ENCODE peak calls at places on chromosomes 13 and 19, in seven cellular contexts. One of them, this sample, is unnamed.

GRCh38 chr13:26697069-26697955 is 63.3 kb downstream of the GPR12 start:
- DNase-seq in endodermal cell: no peak
- DNase-seq in body of pancreas: no peak
- DNase-seq in esophagus squamous epithelium: no peak
- DNase-seq in adrenal gland: no peak
- DNase-seq in WERI-Rb-1: peak; percentile 19
- DNase-seq in GM12878: no peak
- DNase-seq in this sample: no peak

GRCh38 chr13:111283991-111284390 is 36.5 kb upstream of the TEX29 start:
- DNase-seq in esophagus squamous epithelium: no peak
- DNase-seq in GM12878: no peak
- DNase-seq in endodermal cell: peak; percentile 28
- DNase-seq in WERI-Rb-1: no peak
- DNase-seq in adrenal gland: peak; percentile 80
- DNase-seq in body of pancreas: no peak
- DNase-seq in this sample: no peak

GRCh38 chr19:49217382-49217781 is 59.8 kb downstream of the TRPM4 start:
- DNase-seq in endodermal cell: no peak
- DNase-seq in esophagus squamous epithelium: no peak
- DNase-seq in GM12878: no peak
- DNase-seq in body of pancreas: no peak
- DNase-seq in WERI-Rb-1: no peak
- DNase-seq in adrenal gland: no peak
- DNase-seq in this sample: no peak

GRCh38 chr13:51342706-51343105 is 3.2 kb downstream of the SERPINE3 start:
- DNase-seq in esophagus squamous epithelium: no peak
- DNase-seq in WERI-Rb-1: no peak
- DNase-seq in GM12878: no peak
- DNase-seq in adrenal gland: no peak
- DNase-seq in endodermal cell: no peak
- DNase-seq in body of pancreas: no peak
- DNase-seq in this sample: no peak

GRCh38 chr13:92941167-92941566 is 285.4 kb upstream of the GPC6 start:
- DNase-seq in esophagus squamous epithelium: no peak
- DNase-seq in body of pancreas: no peak
- DNase-seq in adrenal gland: no peak
- DNase-seq in GM12878: no peak
- DNase-seq in WERI-Rb-1: no peak
- DNase-seq in endodermal cell: no peak
- DNase-seq in this sample: no peak

GRCh38 chr19:33402421-33403220 is 29.1 kb downstream of the CEBPG start:
- DNase-seq in esophagus squamous epithelium: no peak
- DNase-seq in body of pancreas: no peak
- DNase-seq in WERI-Rb-1: no peak
- DNase-seq in endodermal cell: no peak
- DNase-seq in GM12878: no peak
- DNase-seq in adrenal gland: no peak
- DNase-seq in this sample: no peak

GRCh38 chr19:17243340-17243853 is 2.3 kb downstream of the NR2F6 start:
- DNase-seq in endodermal cell: no peak
- DNase-seq in body of pancreas: peak; percentile 41
- DNase-seq in WERI-Rb-1: no peak
- DNase-seq in adrenal gland: no peak
- DNase-seq in GM12878: no peak
- DNase-seq in esophagus squamous epithelium: no peak
- DNase-seq in this sample: no peak

GRCh38 chr13:101520672-101521071 is 68.2 kb downstream of the ITGBL1 start:
- DNase-seq in endodermal cell: no peak
- DNase-seq in esophagus squamous epithelium: no peak
- DNase-seq in WERI-Rb-1: no peak
- DNase-seq in adrenal gland: no peak
- DNase-seq in GM12878: no peak
- DNase-seq in body of pancreas: no peak
- DNase-seq in this sample: no peak

GRCh38 chr13:112897956-112898785 is 70.8 kb upstream of the MCF2L start:
- DNase-seq in endodermal cell: peak; percentile 47
- DNase-seq in esophagus squamous epithelium: no peak
- DNase-seq in GM12878: no peak
- DNase-seq in adrenal gland: no peak
- DNase-seq in body of pancreas: no peak
- DNase-seq in WERI-Rb-1: peak; percentile 30
- DNase-seq in this sample: no peak

GRCh38 chr13:40589285-40590109 is 76.9 kb downstream of the FOXO1 start:
- DNase-seq in endodermal cell: no peak
- DNase-seq in GM12878: peak; percentile 88
- DNase-seq in esophagus squamous epithelium: no peak
- DNase-seq in body of pancreas: no peak
- DNase-seq in adrenal gland: peak; percentile 45
- DNase-seq in WERI-Rb-1: peak; percentile 8
- DNase-seq in this sample: peak; percentile 62

GRCh38 chr13:62040806-62041205 is 625.2 kb upstream of the PCDH20 start:
- DNase-seq in endodermal cell: no peak
- DNase-seq in GM12878: no peak
- DNase-seq in body of pancreas: no peak
- DNase-seq in WERI-Rb-1: no peak
- DNase-seq in adrenal gland: no peak
- DNase-seq in esophagus squamous epithelium: no peak
- DNase-seq in this sample: no peak

GRCh38 chr13:74620711-74621110 is 486.5 kb upstream of the KLF12 start:
- DNase-seq in GM12878: no peak
- DNase-seq in esophagus squamous epithelium: no peak
- DNase-seq in body of pancreas: no peak
- DNase-seq in endodermal cell: no peak
- DNase-seq in adrenal gland: no peak
- DNase-seq in WERI-Rb-1: no peak
- DNase-seq in this sample: no peak

GRCh38 chr19:47003611-47003935 is 16.1 kb upstream of the NPAS1 start:
- DNase-seq in adrenal gland: no peak
- DNase-seq in GM12878: no peak
- DNase-seq in body of pancreas: no peak
- DNase-seq in WERI-Rb-1: no peak
- DNase-seq in esophagus squamous epithelium: no peak
- DNase-seq in endodermal cell: no peak
- DNase-seq in this sample: no peak

GRCh38 chr13:60396008-60396782 is 825 bp upstream of the TDRD3 start:
- DNase-seq in body of pancreas: peak; percentile 91
- DNase-seq in GM12878: peak; percentile 82
- DNase-seq in endodermal cell: peak; percentile 95
- DNase-seq in esophagus squamous epithelium: peak; percentile 46
- DNase-seq in WERI-Rb-1: peak; percentile 83
- DNase-seq in adrenal gland: peak; percentile 93
- DNase-seq in this sample: peak; percentile 66

GRCh38 chr19:2733930-2734588 is 5.8 kb downstream of the SLC39A3 start:
- DNase-seq in WERI-Rb-1: no peak
- DNase-seq in adrenal gland: no peak
- DNase-seq in esophagus squamous epithelium: no peak
- DNase-seq in GM12878: no peak
- DNase-seq in endodermal cell: no peak
- DNase-seq in body of pancreas: no peak
- DNase-seq in this sample: peak; percentile 60

GRCh38 chr19:2663920-2664571 is 38.4 kb downstream of the GNG7 start:
- DNase-seq in GM12878: no peak
- DNase-seq in WERI-Rb-1: peak; percentile 16
- DNase-seq in endodermal cell: no peak
- DNase-seq in esophagus squamous epithelium: no peak
- DNase-seq in body of pancreas: no peak
- DNase-seq in adrenal gland: no peak
- DNase-seq in this sample: no peak

GRCh38 chr13:73607489-73608156 is 526.6 kb downstream of the KLF12 start:
- DNase-seq in GM12878: no peak
- DNase-seq in adrenal gland: no peak
- DNase-seq in endodermal cell: no peak
- DNase-seq in body of pancreas: no peak
- DNase-seq in WERI-Rb-1: no peak
- DNase-seq in esophagus squamous epithelium: no peak
- DNase-seq in this sample: no peak

GRCh38 chr13:26213345-26213744 is 8.8 kb downstream of the RNF6 start:
- DNase-seq in body of pancreas: no peak
- DNase-seq in WERI-Rb-1: no peak
- DNase-seq in GM12878: no peak
- DNase-seq in endodermal cell: no peak
- DNase-seq in adrenal gland: no peak
- DNase-seq in esophagus squamous epithelium: no peak
- DNase-seq in this sample: no peak

GRCh38 chr19:5220361-5220760 is 120.3 kb downstream of the PTPRS start:
- DNase-seq in GM12878: no peak
- DNase-seq in WERI-Rb-1: no peak
- DNase-seq in body of pancreas: no peak
- DNase-seq in esophagus squamous epithelium: no peak
- DNase-seq in endodermal cell: no peak
- DNase-seq in adrenal gland: no peak
- DNase-seq in this sample: no peak

GRCh38 chr19:1214862-1215731 is 9.5 kb downstream of the STK11 start:
- DNase-seq in esophagus squamous epithelium: no peak
- DNase-seq in body of pancreas: peak; percentile 67
- DNase-seq in adrenal gland: peak; percentile 90
- DNase-seq in WERI-Rb-1: no peak
- DNase-seq in GM12878: no peak
- DNase-seq in endodermal cell: no peak
- DNase-seq in this sample: no peak
- H3K27ac ChIP-seq in esophagus squamous epithelium: peak overlapping the region; percentile 90
- H3K27ac ChIP-seq in body of pancreas: peak overlapping the region; percentile 52
- H3K27ac ChIP-seq in adrenal gland: peak overlapping the region; percentile 88
- H3K27ac ChIP-seq in WERI-Rb-1: no peak overlapping the region
- H3K27ac ChIP-seq in GM12878: no peak overlapping the region
- H3K27ac ChIP-seq in endodermal cell: no peak overlapping the region
- H3K27ac ChIP-seq in this sample: peak overlapping the region; percentile 97

DNA sequence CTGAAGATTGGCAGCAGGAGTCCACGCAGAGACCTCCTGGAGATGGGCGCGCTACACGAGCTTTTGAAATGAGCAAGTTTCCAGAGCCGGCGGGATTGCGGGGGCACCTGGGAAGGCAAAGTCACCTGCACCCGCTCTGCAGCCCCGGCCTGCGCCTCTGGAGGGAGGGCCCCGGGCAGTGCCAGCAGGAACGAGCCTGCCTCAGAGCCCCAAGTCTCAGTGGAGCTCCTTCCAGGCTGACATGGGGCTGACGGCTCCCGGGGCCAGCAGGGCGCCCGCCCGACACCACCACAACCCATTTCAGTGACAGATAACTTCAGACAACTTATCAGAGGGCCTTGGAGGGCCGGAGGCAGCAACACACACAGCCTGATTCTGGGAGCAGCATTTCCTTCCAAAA is 45.0 kb downstream of the RASA3 start:
- DNase-seq in WERI-Rb-1: peak; percentile 10
- DNase-seq in endodermal cell: peak; percentile 58
- DNase-seq in body of pancreas: peak; percentile 8
- DNase-seq in GM12878: no peak
- DNase-seq in adrenal gland: no peak
- DNase-seq in esophagus squamous epithelium: no peak
- DNase-seq in this sample: no peak
- H3K27ac ChIP-seq in WERI-Rb-1: no peak overlapping the region
- H3K27ac ChIP-seq in endodermal cell: no peak overlapping the region
- H3K27ac ChIP-seq in body of pancreas: no peak overlapping the region
- H3K27ac ChIP-seq in GM12878: no peak overlapping the region
- H3K27ac ChIP-seq in adrenal gland: no peak overlapping the region
- H3K27ac ChIP-seq in esophagus squamous epithelium: no peak overlapping the region
- H3K27ac ChIP-seq in this sample: no peak overlapping the region

DNA sequence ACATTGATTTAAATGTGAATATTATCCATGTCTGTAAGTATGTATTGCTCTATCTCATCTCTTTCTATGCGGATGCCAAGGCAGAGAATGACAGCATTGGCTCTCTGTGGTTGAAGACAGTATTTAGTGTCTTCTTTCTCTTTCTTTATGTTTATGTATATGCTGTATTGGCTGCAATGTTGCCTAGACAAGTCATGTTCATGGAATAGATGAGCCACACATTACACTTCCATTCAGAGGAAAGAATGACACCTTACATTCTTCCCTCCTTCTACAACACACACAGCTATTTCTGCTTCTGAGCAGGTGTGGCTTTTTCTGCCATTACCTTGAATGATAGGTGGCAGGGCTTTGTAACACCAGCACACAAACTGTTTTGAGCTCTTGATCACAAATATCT is 639.3 kb upstream of the MIR17HG start:
- DNase-seq in WERI-Rb-1: no peak
- DNase-seq in esophagus squamous epithelium: no peak
- DNase-seq in endodermal cell: no peak
- DNase-seq in GM12878: no peak
- DNase-seq in adrenal gland: no peak
- DNase-seq in body of pancreas: no peak
- DNase-seq in this sample: no peak
- H3K27ac ChIP-seq in WERI-Rb-1: no peak overlapping the region
- H3K27ac ChIP-seq in esophagus squamous epithelium: no peak overlapping the region
- H3K27ac ChIP-seq in endodermal cell: no peak overlapping the region
- H3K27ac ChIP-seq in GM12878: no peak overlapping the region
- H3K27ac ChIP-seq in adrenal gland: no peak overlapping the region
- H3K27ac ChIP-seq in body of pancreas: no peak overlapping the region
- H3K27ac ChIP-seq in this sample: no peak overlapping the region

GRCh38 chr19:51246153-51246552 is 4.7 kb upstream of the SIGLECL1 start:
- DNase-seq in body of pancreas: no peak
- DNase-seq in endodermal cell: no peak
- DNase-seq in GM12878: no peak
- DNase-seq in WERI-Rb-1: no peak
- DNase-seq in esophagus squamous epithelium: no peak
- DNase-seq in adrenal gland: no peak
- DNase-seq in this sample: no peak
- H3K27ac ChIP-seq in body of pancreas: no peak overlapping the region
- H3K27ac ChIP-seq in endodermal cell: no peak overlapping the region
- H3K27ac ChIP-seq in GM12878: no peak overlapping the region
- H3K27ac ChIP-seq in WERI-Rb-1: no peak overlapping the region
- H3K27ac ChIP-seq in esophagus squamous epithelium: no peak overlapping the region
- H3K27ac ChIP-seq in adrenal gland: no peak overlapping the region
- H3K27ac ChIP-seq in this sample: no peak overlapping the region

GRCh38 chr13:53848546-53848945 is 819.9 kb downstream of the OLFM4 start:
- DNase-seq in GM12878: no peak
- DNase-seq in adrenal gland: no peak
- DNase-seq in esophagus squamous epithelium: no peak
- DNase-seq in endodermal cell: no peak
- DNase-seq in WERI-Rb-1: no peak
- DNase-seq in body of pancreas: no peak
- DNase-seq in this sample: no peak
- H3K27ac ChIP-seq in GM12878: no peak overlapping the region
- H3K27ac ChIP-seq in adrenal gland: no peak overlapping the region
- H3K27ac ChIP-seq in esophagus squamous epithelium: no peak overlapping the region
- H3K27ac ChIP-seq in endodermal cell: peak overlapping the region; percentile 16
- H3K27ac ChIP-seq in WERI-Rb-1: peak overlapping the region; percentile 60
- H3K27ac ChIP-seq in body of pancreas: no peak overlapping the region
- H3K27ac ChIP-seq in this sample: no peak overlapping the region

DNA sequence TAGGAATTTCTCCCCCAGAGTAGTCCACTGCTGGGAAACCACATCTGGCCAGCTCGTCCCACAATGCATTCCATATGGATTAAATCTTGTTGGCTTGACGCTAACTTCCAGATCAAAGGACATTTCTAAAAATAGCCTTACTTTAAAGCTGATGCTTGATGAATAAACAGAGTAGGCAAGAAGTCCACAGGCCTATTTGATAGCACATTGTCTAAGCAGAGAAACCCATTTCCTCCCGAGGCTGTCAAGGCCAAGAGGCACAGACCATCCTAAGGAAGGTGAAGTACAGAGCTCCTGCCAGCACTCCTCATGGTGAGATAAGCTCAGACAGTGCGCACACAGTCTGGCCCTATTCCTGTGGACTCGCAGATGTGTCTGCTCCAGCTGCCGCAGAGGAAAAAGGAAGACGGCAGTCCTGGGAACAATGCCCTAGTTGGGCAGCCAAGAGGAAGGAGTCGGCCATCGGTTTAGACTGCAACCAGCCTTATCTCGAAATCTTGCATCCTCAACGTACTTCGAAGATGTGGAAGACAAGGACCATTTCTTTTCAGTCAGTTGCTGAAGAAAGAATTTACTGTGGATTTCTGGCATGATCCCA is 156.7 kb downstream of the RGCC start:
- DNase-seq in esophagus squamous epithelium: no peak
- DNase-seq in WERI-Rb-1: no peak
- DNase-seq in adrenal gland: peak; percentile 53
- DNase-seq in body of pancreas: peak; percentile 18
- DNase-seq in GM12878: no peak
- DNase-seq in endodermal cell: no peak
- DNase-seq in this sample: no peak
- H3K27ac ChIP-seq in esophagus squamous epithelium: peak overlapping the region; percentile 4
- H3K27ac ChIP-seq in WERI-Rb-1: no peak overlapping the region
- H3K27ac ChIP-seq in adrenal gland: no peak overlapping the region
- H3K27ac ChIP-seq in body of pancreas: no peak overlapping the region
- H3K27ac ChIP-seq in GM12878: no peak overlapping the region
- H3K27ac ChIP-seq in endodermal cell: no peak overlapping the region
- H3K27ac ChIP-seq in this sample: peak overlapping the region; percentile 24